ENCODE peak calls at places on chromosome 20, in six cellular contexts. D is PC-9, G is AG04450, T is body of pancreas, I is heart right ventricle, M is PC-3. L is an unnamed sample.

GRCh38 chr20:24634855-24635254 is 165.4 kb downstream of the SYNDIG1 start:
- DNase-seq in D (peak; percentile 71), G (peak; percentile 79), T (peak; percentile 11), I (no peak), M (peak; percentile 73), L (peak; percentile 80)

GRCh38 chr20:1393507-1393882 is 641 bp upstream of the FKBP1A start:
- DNase-seq in D (no peak), G (no peak), T (no peak), I (no peak), M (no peak), L (no peak)

GRCh38 chr20:46060975-46061374 is 28.8 kb downstream of the NCOA5 start:
- DNase-seq in D (peak; percentile 26), G (no peak), T (no peak), I (no peak), M (no peak), L (no peak)

GRCh38 chr20:8796088-8796665 is 272.7 kb upstream of the PLCB4 start:
- DNase-seq in D (no peak), G (no peak), T (no peak), I (no peak), M (no peak), L (no peak)

GRCh38 chr20:23441850-23442313 is 2.4 kb downstream of the CSTL1 start:
- DNase-seq in D (peak; percentile 62), G (peak; percentile 45), T (peak; percentile 63), I (peak; percentile 72), M (peak; percentile 94), L (peak; percentile 89)

GRCh38 chr20:50655325-50655880 is 35.9 kb downstream of the RIPOR3 start:
- DNase-seq in D (no peak), G (peak; percentile 93), T (peak; percentile 56), I (peak; percentile 76), M (no peak), L (peak; percentile 88)

GRCh38 chr20:47355489-47356219 is 845 bp downstream of the ZMYND8 start:
- DNase-seq in D (no peak), G (no peak), T (no peak), I (no peak), M (no peak), L (no peak)

GRCh38 chr20:57779401-57780003 is 69.7 kb upstream of the PMEPA1 start:
- DNase-seq in D (peak; percentile 49), G (no peak), T (peak; percentile 39), I (no peak), M (peak; percentile 88), L (no peak)

GRCh38 chr20:1809121-1809520 is 86.1 kb upstream of the SIRPA start:
- DNase-seq in D (peak; percentile 81), G (no peak), T (no peak), I (no peak), M (peak; percentile 94), L (no peak)

GRCh38 chr20:2052741-2053140 is 48.9 kb upstream of the STK35 start:
- DNase-seq in D (no peak), G (no peak), T (no peak), I (no peak), M (no peak), L (no peak)

GRCh38 chr20:4549711-4550259 is 171.9 kb upstream of the PRND start:
- DNase-seq in D (no peak), G (no peak), T (no peak), I (no peak), M (no peak), L (no peak)

GRCh38 chr20:22729180-22729579 is 144.8 kb upstream of the FOXA2 start:
- DNase-seq in D (peak; percentile 74), G (no peak), T (no peak), I (no peak), M (peak; percentile 73), L (no peak)

GRCh38 chr20:9935285-9935684 is 96.4 kb upstream of the PAK5 start:
- DNase-seq in D (no peak), G (no peak), T (no peak), I (no peak), M (no peak), L (no peak)

GRCh38 chr20:934186-934840 is 18.2 kb upstream of the ANGPT4 start:
- DNase-seq in D (no peak), G (no peak), T (no peak), I (no peak), M (no peak), L (no peak)

GRCh38 chr20:44504402-44505309 is 17.2 kb downstream of the SERINC3 start:
- DNase-seq in D (no peak), G (no peak), T (no peak), I (no peak), M (no peak), L (no peak)

GRCh38 chr20:58715709-58716475 is 23.3 kb downstream of the NPEPL1 start:
- DNase-seq in D (no peak), G (no peak), T (no peak), I (no peak), M (no peak), L (no peak)

GRCh38 chr20:34294563-34294962 is 8.6 kb downstream of the AHCY start:
- DNase-seq in D (no peak), G (no peak), T (no peak), I (no peak), M (no peak), L (no peak)

GRCh38 chr20:2349801-2350200 is 30.9 kb upstream of the TGM6 start:
- DNase-seq in D (peak; percentile 79), G (no peak), T (no peak), I (no peak), M (peak; percentile 49), L (no peak)

GRCh38 chr20:47310729-47311128 is 45.8 kb downstream of the ZMYND8 start:
- DNase-seq in D (no peak), G (no peak), T (no peak), I (no peak), M (no peak), L (no peak)

GRCh38 chr20:37424062-37424851 is 78.3 kb downstream of the SRC start:
- DNase-seq in D (no peak), G (no peak), T (no peak), I (no peak), M (no peak), L (no peak)

GRCh38 chr20:46689754-46690085 is 476 bp upstream of the TP53RK start:
- DNase-seq in D (no peak), G (no peak), T (no peak), I (no peak), M (no peak), L (no peak)

GRCh38 chr20:3160418-3160817 is 753 bp upstream of the FASTKD5 start:
- DNase-seq in D (no peak), G (no peak), T (no peak), I (no peak), M (no peak), L (no peak)

GRCh38 chr20:58636396-58636982 is 14.6 kb upstream of the STX16 start:
- DNase-seq in D (no peak), G (no peak), T (no peak), I (no peak), M (no peak), L (no peak)

GRCh38 chr20:40578961-40579360 is 110.1 kb downstream of the MAFB start:
- DNase-seq in D (no peak), G (no peak), T (no peak), I (no peak), M (no peak), L (no peak)

GRCh38 chr20:41299899-41300298 is 17.6 kb downstream of the ZHX3 start:
- DNase-seq in D (no peak), G (no peak), T (no peak), I (no peak), M (no peak), L (no peak)

GRCh38 chr20:64105846-64106434 is 1.4 kb downstream of the NPBWR2 start:
- DNase-seq in D (peak; percentile 32), G (no peak), T (no peak), I (no peak), M (no peak), L (no peak)

DNA sequence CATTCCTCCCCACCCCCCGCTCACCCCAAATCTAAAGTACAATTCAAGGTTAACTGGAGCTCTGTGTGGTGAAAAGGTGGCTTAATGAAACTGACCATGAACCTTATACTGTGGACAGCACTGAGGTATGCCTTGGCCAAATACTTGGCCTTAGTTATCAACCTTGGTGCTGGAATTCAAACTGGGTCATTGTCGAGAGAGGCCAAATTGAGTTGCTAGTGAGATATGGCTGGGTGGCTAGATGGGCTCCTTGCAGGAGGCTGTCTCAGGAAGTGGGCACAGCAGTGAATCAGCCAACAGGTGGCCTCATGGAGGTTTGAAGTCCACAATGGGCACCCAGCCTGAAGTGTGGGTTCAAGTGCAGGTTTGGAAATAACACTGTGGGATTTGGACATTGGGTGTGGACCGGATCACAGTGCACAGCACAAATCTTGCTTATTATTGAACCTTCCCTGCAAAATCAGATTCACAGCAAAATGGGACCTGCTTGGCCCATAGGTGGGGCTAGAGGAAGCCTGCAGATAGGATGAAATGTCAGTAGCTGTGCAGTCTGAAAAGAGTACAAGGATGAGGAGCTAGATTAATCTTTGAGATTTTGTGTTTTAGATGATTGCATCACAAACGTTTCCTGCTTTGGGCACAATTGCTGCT is 5.6 kb upstream of the BTBD3 start:
- DNase-seq in D (no peak), G (no peak), T (peak; percentile 8), I (no peak), M (peak; percentile 30), L (no peak)
- TF ChIP-seq CTCF in D (peak; percentile 42), G (peak; percentile 46), T (peak; percentile 49), I (peak; percentile 16), M (peak; percentile 75), L (no peak)

DNA sequence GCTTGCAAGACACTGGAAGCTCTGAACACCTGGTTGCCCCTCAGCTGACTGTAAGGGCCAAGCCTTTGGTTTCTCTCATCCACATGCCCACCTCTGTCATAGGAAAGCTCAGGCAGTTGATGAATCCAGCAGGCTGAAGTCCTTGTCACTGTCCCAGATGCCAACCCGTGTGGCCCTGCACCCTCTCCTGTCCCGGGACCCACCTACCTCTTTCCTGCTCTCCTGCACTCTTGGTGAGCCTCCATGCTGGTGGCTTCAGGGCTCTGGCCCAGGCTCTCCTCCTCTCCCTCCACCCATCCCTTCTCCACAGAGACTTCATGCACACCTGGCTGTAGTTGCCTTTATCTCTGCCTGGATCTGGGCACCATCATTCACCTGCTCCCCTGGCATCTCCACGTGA is 4.0 kb upstream of the GID8 start:
- DNase-seq in D (no peak), G (no peak), T (no peak), I (no peak), M (no peak), L (no peak)
- H3K27ac ChIP-seq in D (no peak overlapping the region), G (no peak overlapping the region), T (no peak overlapping the region), I (no peak overlapping the region), M (no peak overlapping the region), L (no peak overlapping the region)

GRCh38 chr20:17636523-17637412 is 45.3 kb downstream of the RRBP1 start:
- DNase-seq in D (no peak), G (no peak), T (no peak), I (no peak), M (no peak), L (no peak)
- TF ChIP-seq CTCF in D (no peak), G (no peak), T (no peak), I (no peak), M (no peak), L (no peak)

DNA sequence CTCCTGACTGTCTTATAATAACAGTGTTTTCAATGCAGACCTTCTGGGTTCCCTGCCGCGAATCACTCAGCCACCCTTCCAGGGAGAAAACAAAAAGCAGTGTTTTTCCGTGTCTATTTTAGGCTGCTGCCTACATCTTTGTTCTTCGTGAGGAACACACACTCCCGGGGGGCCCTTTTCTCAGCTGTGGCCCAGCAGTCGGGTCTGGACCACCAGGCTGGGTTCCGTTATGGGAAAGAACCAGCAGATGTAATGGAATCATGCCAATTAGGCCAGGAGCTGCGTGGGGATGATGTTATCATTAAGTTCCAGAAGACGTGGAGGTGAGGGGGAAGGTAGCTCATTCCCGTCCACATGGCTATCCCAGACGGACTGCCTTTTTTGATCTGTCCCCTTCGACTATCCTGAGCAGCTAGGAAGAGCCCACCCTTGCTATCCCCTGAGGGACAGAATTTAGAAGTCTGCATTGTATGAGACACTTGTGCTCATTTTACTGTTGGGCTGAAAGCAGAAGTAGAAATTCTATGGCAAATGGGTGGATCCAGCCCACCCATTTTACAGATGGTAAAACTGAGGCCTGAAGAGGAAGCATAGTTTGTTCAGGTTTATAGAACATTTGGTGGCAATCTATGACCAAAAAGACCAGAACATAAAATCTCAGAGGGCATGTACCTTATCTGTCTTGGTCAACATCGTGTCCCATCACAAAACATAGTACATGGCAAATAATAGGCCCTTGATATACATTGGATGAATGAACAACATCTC is 54.5 kb downstream of the KCNB1 start:
- DNase-seq in D (no peak), G (no peak), T (no peak), I (peak; percentile 59), M (no peak), L (peak; percentile 69)
- H3K27ac ChIP-seq in D (no peak overlapping the region), G (no peak overlapping the region), T (no peak overlapping the region), I (peak overlapping the region; percentile 75), M (no peak overlapping the region), L (peak overlapping the region; percentile 72)